ENCODE peak calls at places on chromosomes 5 and 9, in eight cellular contexts. Z is iPS DF 6.9; N is activated CD8-positive, alpha-beta memory T cell treated with anti-CD3 and anti-CD28 coated beads for 1 hour; T is RPMI7951; U is stimulated activated naive B cell treated with anti-CD40 and anti-IgM and Interleukin-4, amounts not matched to agents 10 μg/mL and 1 μg/mL and 100 μg/mL, for 72 hours; A is mucosa of descending colon; S is HS-5; D is NCI-H1092 treated with DMSO at 0.1 percent for 48 hours. C is an unnamed sample.

GRCh38 chr5:154284433-154284832 is 93.9 kb downstream of the GALNT10 start:
- DNase-seq in D (no peak), N (no peak), T (no peak), S (no peak), A (no peak), Z (no peak), U (peak; percentile 42), C (no peak)

GRCh38 chr5:173512637-173513435 is 103.6 kb downstream of the BOD1 start:
- DNase-seq in N (no peak), S (no peak), U (no peak), D (no peak), T (peak; percentile 44), Z (no peak), A (no peak), C (no peak)

GRCh38 chr5:76851713-76852369 is 2.0 kb downstream of the S100Z start:
- DNase-seq in N (no peak), S (no peak), T (no peak), D (no peak), U (no peak), Z (no peak), A (no peak), C (no peak)

GRCh38 chr9:128142061-128142460 is 7.2 kb upstream of the LCN2 start:
- DNase-seq in A (no peak), D (no peak), Z (no peak), N (no peak), U (no peak), S (no peak), T (no peak), C (no peak)

GRCh38 chr5:180631549-180632392 is 17.6 kb downstream of the FLT4 start:
- DNase-seq in A (no peak), Z (no peak), U (no peak), T (no peak), N (no peak), S (no peak), D (peak; percentile 52), C (no peak)

GRCh38 chr5:163846512-163846911 is 341.1 kb downstream of the MAT2B start:
- DNase-seq in D (no peak), Z (no peak), T (peak; percentile 1), N (no peak), U (no peak), A (no peak), S (peak; percentile 23), C (no peak)

GRCh38 chr5:92144824-92145223 is 761.7 kb upstream of the ARRDC3 start:
- DNase-seq in Z (no peak), D (no peak), S (no peak), U (no peak), N (no peak), T (no peak), A (no peak), C (no peak)

GRCh38 chr5:175697846-175698245 is 40.0 kb downstream of the HRH2 start:
- DNase-seq in Z (no peak), T (no peak), U (no peak), A (no peak), D (no peak), S (no peak), N (no peak), C (no peak)

GRCh38 chr9:120475341-120475740 is 104.6 kb downstream of the CDK5RAP2 start:
- DNase-seq in Z (no peak), A (no peak), U (no peak), S (no peak), D (no peak), T (no peak), N (no peak), C (no peak)

GRCh38 chr9:130685104-130685503 is 8.5 kb upstream of the EXOSC2 start:
- DNase-seq in N (no peak), A (no peak), D (no peak), Z (no peak), U (no peak), S (no peak), T (no peak), C (no peak)

GRCh38 chr5:151601376-151601775 is 10.2 kb upstream of the FAT2 start:
- DNase-seq in T (no peak), N (no peak), A (no peak), D (no peak), U (no peak), Z (no peak), S (no peak), C (no peak)

GRCh38 chr9:126763130-126763764 is 41.6 kb upstream of the ZBTB43 start:
- DNase-seq in U (no peak), S (no peak), D (no peak), N (no peak), T (peak; percentile 33), A (no peak), Z (peak; percentile 35), C (no peak)

GRCh38 chr5:53200309-53200708 is 90.8 kb upstream of the MOCS2 start:
- DNase-seq in T (no peak), N (no peak), U (no peak), Z (no peak), A (no peak), S (no peak), D (no peak), C (no peak)

GRCh38 chr9:12784461-12785250 is 9.8 kb downstream of the LURAP1L start:
- DNase-seq in T (peak; percentile 95), A (no peak), Z (no peak), S (peak; percentile 63), D (no peak), U (no peak), N (no peak), C (no peak)

GRCh38 chr9:80496901-80497565 is 925.3 kb downstream of the TLE4 start:
- DNase-seq in T (no peak), U (no peak), D (no peak), Z (no peak), N (no peak), A (no peak), S (no peak), C (no peak)

GRCh38 chr9:136925414-136926153 is 19.0 kb downstream of the FBXW5 start:
- DNase-seq in N (no peak), Z (no peak), S (no peak), A (no peak), U (no peak), D (no peak), T (no peak), C (no peak)

GRCh38 chr5:136149891-136150290 is 17.2 kb downstream of the SMAD5 start:
- DNase-seq in A (no peak), U (no peak), S (no peak), N (no peak), D (no peak), Z (no peak), T (no peak), C (no peak)

C was measured in H1.